ENCODE peak calls at places on chromosomes 6 and 20, in nine cellular contexts. H is astrocyte of the cerebellum, D is IMR-90, W is right lobe of liver, Z is AG09309, E is Panc1, T is spleen, I is astrocyte of the spinal cord, Q is GM12864. F is an unnamed sample.

GRCh38 chr20:42204261-42204660 is 586.1 kb upstream of the CHD6 start:
- DNase-seq in H (no peak), D (no peak), W (no peak), Z (no peak), E (no peak), T (no peak), I (no peak), Q (no peak), F (no peak)

GRCh38 chr6:49409951-49410542 is 53.0 kb downstream of the MMUT start:
- DNase-seq in H (peak; percentile 43), D (peak; percentile 61), W (peak; percentile 42), Z (peak; percentile 31), E (peak; percentile 67), T (no peak), I (peak; percentile 60), Q (peak; percentile 10), F (peak; percentile 53)

GRCh38 chr6:48765352-48765961 is 654.5 kb upstream of the PTCHD4 start:
- DNase-seq in H (peak; percentile 47), D (peak; percentile 76), W (no peak), Z (no peak), E (peak; percentile 38), T (no peak), I (peak; percentile 78), Q (no peak), F (peak; percentile 32)

GRCh38 chr20:48098099-48098498 is 312.8 kb upstream of the SULF2 start:
- DNase-seq in H (no peak), D (no peak), W (no peak), Z (no peak), E (no peak), T (no peak), I (no peak), Q (no peak), F (no peak)

GRCh38 chr6:157456524-157456829 is 75.5 kb downstream of the ZDHHC14 start:
- DNase-seq in H (no peak), D (no peak), W (no peak), Z (no peak), E (no peak), T (no peak), I (no peak), Q (no peak), F (no peak)

GRCh38 chr6:133951881-133952814 is 876 bp upstream of the TBPL1 start:
- DNase-seq in H (peak; percentile 68), D (peak; percentile 80), W (peak; percentile 69), Z (peak; percentile 33), E (peak; percentile 61), T (peak; percentile 90), I (peak; percentile 86), Q (peak; percentile 41), F (no peak)

GRCh38 chr6:82761674-82762345 is 303.8 kb downstream of the UBE3D start:
- DNase-seq in H (no peak), D (no peak), W (no peak), Z (no peak), E (no peak), T (no peak), I (peak; percentile 19), Q (no peak), F (no peak)

GRCh38 chr20:20831794-20832193 is 119.3 kb upstream of the RALGAPA2 start:
- DNase-seq in H (no peak), D (no peak), W (no peak), Z (no peak), E (no peak), T (no peak), I (no peak), Q (no peak), F (no peak)

GRCh38 chr6:13470240-13471140 is 16.9 kb downstream of the GFOD1 start:
- DNase-seq in H (no peak), D (no peak), W (no peak), Z (no peak), E (no peak), T (no peak), I (no peak), Q (no peak), F (no peak)

GRCh38 chr6:17589402-17590116 is 10.5 kb upstream of the FAM8A1 start:
- DNase-seq in H (peak; percentile 55), D (peak; percentile 95), W (no peak), Z (peak; percentile 60), E (no peak), T (no peak), I (peak; percentile 79), Q (no peak), F (peak; percentile 78)

GRCh38 chr6:7975764-7976146 is 65.2 kb upstream of the TXNDC5 start:
- DNase-seq in H (no peak), D (no peak), W (peak; percentile 24), Z (no peak), E (no peak), T (no peak), I (no peak), Q (no peak), F (no peak)

GRCh38 chr6:34234667-34235604 is 1.7 kb upstream of the HMGA1 start:
- DNase-seq in H (no peak), D (no peak), W (no peak), Z (no peak), E (no peak), T (peak; percentile 87), I (no peak), Q (no peak), F (no peak)

GRCh38 chr6:138685257-138685656 is 88.3 kb upstream of the CCDC28A start:
- DNase-seq in H (no peak), D (no peak), W (no peak), Z (no peak), E (no peak), T (no peak), I (no peak), Q (no peak), F (no peak)

GRCh38 chr20:39568090-39568489 is 605.9 kb downstream of the DHX35 start:
- DNase-seq in H (no peak), D (no peak), W (no peak), Z (no peak), E (no peak), T (no peak), I (no peak), Q (no peak), F (no peak)

GRCh38 chr6:31822038-31822821 is 5.3 kb upstream of the HSPA1B start:
- DNase-seq in H (no peak), D (peak; percentile 64), W (peak; percentile 77), Z (peak; percentile 48), E (no peak), T (peak; percentile 87), I (peak; percentile 77), Q (no peak), F (no peak)

GRCh38 chr20:8291873-8292272 is 159.8 kb downstream of the PLCB1 start:
- DNase-seq in H (peak; percentile 48), D (peak; percentile 77), W (no peak), Z (no peak), E (no peak), T (no peak), I (peak; percentile 69), Q (no peak), F (peak; percentile 49)

GRCh38 chr6:169859401-169859977 is 108.1 kb downstream of the ERMARD start:
- DNase-seq in H (no peak), D (no peak), W (no peak), Z (no peak), E (no peak), T (peak; percentile 53), I (no peak), Q (no peak), F (no peak)

GRCh38 chr6:158770533-158770932 is 48.6 kb downstream of the EZR start:
- DNase-seq in H (no peak), D (no peak), W (no peak), Z (no peak), E (no peak), T (no peak), I (no peak), Q (no peak), F (no peak)

GRCh38 chr20:38873050-38873581 is 53.1 kb upstream of the FAM83D start:
- DNase-seq in H (no peak), D (no peak), W (no peak), Z (no peak), E (no peak), T (peak; percentile 87), I (no peak), Q (peak; percentile 84), F (no peak)

GRCh38 chr20:61394088-61394822 is 142.2 kb downstream of the CDH4 start:
- DNase-seq in H (no peak), D (no peak), W (no peak), Z (no peak), E (no peak), T (no peak), I (no peak), Q (no peak), F (no peak)
- TF ChIP-seq CTCF in H (no peak), D (no peak), W (no peak), Z (no peak), E (no peak), T (no peak), I (no peak), Q (no peak), F (no peak)

GRCh38 chr20:50813801-50814200 is 18.9 kb downstream of the BCAS4 start:
- DNase-seq in H (no peak), D (no peak), W (no peak), Z (no peak), E (no peak), T (no peak), I (no peak), Q (no peak), F (no peak)
- H3K4me3 ChIP-seq in H (no peak overlapping the region), D (no peak overlapping the region), W (no peak overlapping the region), Z (no peak overlapping the region), E (no peak overlapping the region), T (no peak overlapping the region), I (no peak overlapping the region), Q (no peak overlapping the region), F (no peak overlapping the region)

GRCh38 chr6:120077489-120077888 is 727.9 kb upstream of the MAN1A1 start:
- DNase-seq in H (no peak), D (no peak), W (no peak), Z (no peak), E (no peak), T (no peak), I (peak; percentile 1), Q (no peak), F (no peak)
- TF ChIP-seq CTCF in H (peak; percentile 32), D (no peak), W (no peak), Z (no peak), E (peak; percentile 10), T (no peak), I (peak; percentile 26), Q (peak; percentile 6), F (no peak)

GRCh38 chr6:156021746-156022396 is 566.2 kb upstream of the NOX3 start:
- DNase-seq in H (peak; percentile 39), D (peak; percentile 86), W (no peak), Z (peak; percentile 66), E (no peak), T (no peak), I (peak; percentile 79), Q (no peak), F (no peak)

GRCh38 chr6:156016186-156016976 is 560.7 kb upstream of the NOX3 start:
- DNase-seq in H (no peak), D (peak; percentile 68), W (no peak), Z (no peak), E (no peak), T (no peak), I (no peak), Q (no peak), F (no peak)

GRCh38 chr6:156013155-156013554 is 557.5 kb upstream of the NOX3 start:
- DNase-seq in H (no peak), D (no peak), W (no peak), Z (no peak), E (no peak), T (no peak), I (no peak), Q (no peak), F (no peak)

DNA sequence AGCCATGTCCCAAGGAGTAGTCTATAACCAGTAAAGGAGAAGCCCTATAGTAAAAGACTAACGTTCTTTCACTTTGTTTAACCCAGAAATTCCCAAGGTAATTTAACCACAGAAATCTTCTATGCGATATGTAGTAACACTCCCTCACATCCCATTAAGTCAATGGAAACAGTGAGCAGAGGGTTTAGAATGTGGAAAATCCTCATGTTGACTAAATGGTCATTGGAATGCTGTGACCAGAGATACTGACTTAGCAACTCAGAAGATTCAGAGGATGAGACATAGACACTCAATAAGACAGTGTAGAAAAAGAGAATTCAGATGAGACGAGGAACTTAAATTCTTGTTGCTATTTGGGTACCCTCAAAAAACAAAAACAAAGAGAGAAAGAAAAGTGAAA is 562.2 kb upstream of the NOX3 start:
- DNase-seq in H (no peak), D (peak; percentile 92), W (no peak), Z (peak; percentile 37), E (no peak), T (no peak), I (peak; percentile 19), Q (no peak), F (no peak)
- H3K4me3 ChIP-seq in H (no peak overlapping the region), D (no peak overlapping the region), W (no peak overlapping the region), Z (no peak overlapping the region), E (no peak overlapping the region), T (no peak overlapping the region), I (no peak overlapping the region), Q (no peak overlapping the region), F (no peak overlapping the region)